ENCODE peak calls at places on chromosomes 2 and 18, in six cellular contexts. B is activated T-helper 1 cell treated with anti-CD3 and anti-CD28 coated beads, Interleukin-12 subunit alpha, Interleukin-12 subunit beta, Interleukin-2, Interleukin-4 antibody, amounts not matched to agents 30 ng/mL and 10 ng/mL and 1 ng/mL, durations not matched to agents 14 hours and 24 hours and 36 hours; K is activated T-cell treated with anti-CD3 and anti-CD28 coated beads for 1 hour; H is central memory CD4-positive, alpha-beta T cell; W is non-pigmented ciliary epithelial cell; X is cardiac septum. N is an unnamed sample.

GRCh38 chr2:74461187-74462053 is 3.2 kb downstream of the WBP1 start:
- DNase-seq in H (no peak), K (no peak), B (no peak), X (no peak), W (no peak), N (no peak)

GRCh38 chr18:11999431-11999830 is 18.1 kb downstream of the IMPA2 start:
- DNase-seq in B (no peak), K (no peak), W (no peak), X (no peak), H (no peak), N (no peak)

GRCh38 chr2:221649045-221649444 is 76.9 kb upstream of the EPHA4 start:
- DNase-seq in H (no peak), X (no peak), B (no peak), W (no peak), K (no peak), N (no peak)

GRCh38 chr2:240823449-240824336 is 3.7 kb upstream of the KIF1A start:
- DNase-seq in X (no peak), W (no peak), H (no peak), B (no peak), K (no peak), N (no peak)

GRCh38 chr2:106885326-106885725 is 641 bp downstream of the ST6GAL2 start:
- DNase-seq in K (no peak), X (no peak), H (no peak), B (no peak), W (peak; percentile 5), N (no peak)

GRCh38 chr2:71824436-71824835 is 323.2 kb downstream of the CYP26B1 start:
- DNase-seq in K (no peak), H (no peak), B (no peak), X (no peak), W (no peak), N (no peak)

GRCh38 chr2:61906187-61906470 is 655 bp downstream of the COMMD1 start:
- DNase-seq in K (no peak), H (no peak), B (no peak), X (no peak), W (no peak), N (no peak)

GRCh38 chr2:95348609-95349567 is 51.7 kb downstream of the KCNIP3 start:
- DNase-seq in K (no peak), X (no peak), B (no peak), W (no peak), H (no peak), N (no peak)

GRCh38 chr2:47299555-47299954 is 103.4 kb upstream of the MSH2 start:
- DNase-seq in H (no peak), K (no peak), B (no peak), W (peak; percentile 86), X (no peak), N (no peak)

GRCh38 chr2:236633219-236633570 is 63.6 kb downstream of the ACKR3 start:
- DNase-seq in X (peak; percentile 58), W (no peak), B (no peak), K (no peak), H (no peak), N (no peak)

GRCh38 chr2:157782057-157782845 is 93.9 kb downstream of the ACVR1 start:
- DNase-seq in K (no peak), W (no peak), B (no peak), X (no peak), H (no peak), N (no peak)

GRCh38 chr2:224208443-224208842 is 169.4 kb upstream of the SERPINE2 start:
- DNase-seq in K (no peak), X (no peak), W (no peak), B (no peak), H (no peak), N (no peak)

GRCh38 chr2:84631985-84632384 is 115.7 kb downstream of the DNAH6 start:
- DNase-seq in H (no peak), X (no peak), W (no peak), K (no peak), B (no peak), N (no peak)

GRCh38 chr2:78979380-78980238 is 45.9 kb upstream of the REG3G start:
- DNase-seq in H (no peak), W (no peak), X (no peak), B (no peak), K (no peak), N (no peak)

GRCh38 chr2:42854207-42854818 is 61.9 kb upstream of the HAAO start:
- DNase-seq in B (no peak), W (no peak), K (no peak), X (no peak), H (no peak), N (no peak)

GRCh38 chr2:7812231-7812995 is 869.4 kb upstream of the ID2 start:
- DNase-seq in H (no peak), B (no peak), X (no peak), K (no peak), W (peak; percentile 17), N (no peak)